ENCODE peak calls at places on chromosomes 1 and 21, in six cellular contexts. One of them, this sample, is unnamed. For H3K9me3, the result is how much of the 10 kb centered on the place peaks cover.

GRCh38 chr1:47449702-47450552 is 12.1 kb downstream of the FOXD2 start:
- DNase-seq in endothelial cell of umbilical vein: no peak
- DNase-seq in uterus: no peak
- DNase-seq in esophagus muscularis mucosa: no peak
- DNase-seq in esophagus squamous epithelium: no peak
- DNase-seq in upper lobe of left lung: peak
- DNase-seq in this sample: no peak

GRCh38 chr1:46613661-46614603 is 2.7 kb downstream of the MOB3C start:
- DNase-seq in endothelial cell of umbilical vein: peak
- DNase-seq in esophagus muscularis mucosa: peak
- DNase-seq in upper lobe of left lung: peak
- DNase-seq in uterus: peak
- DNase-seq in esophagus squamous epithelium: peak
- DNase-seq in this sample: peak

GRCh38 chr1:67264899-67265298 is 42.8 kb upstream of the IL12RB2 start:
- DNase-seq in upper lobe of left lung: no peak
- DNase-seq in esophagus squamous epithelium: no peak
- DNase-seq in esophagus muscularis mucosa: no peak
- DNase-seq in endothelial cell of umbilical vein: peak
- DNase-seq in uterus: no peak
- DNase-seq in this sample: no peak

GRCh38 chr21:16534408-16535099 is 804.8 kb downstream of the USP25 start:
- DNase-seq in esophagus squamous epithelium: no peak
- DNase-seq in endothelial cell of umbilical vein: peak
- DNase-seq in esophagus muscularis mucosa: peak
- DNase-seq in uterus: peak
- DNase-seq in upper lobe of left lung: no peak
- DNase-seq in this sample: peak

GRCh38 chr21:46634966-46635323 is 529 bp upstream of the PRMT2 start:
- DNase-seq in upper lobe of left lung: no peak
- DNase-seq in esophagus squamous epithelium: no peak
- DNase-seq in esophagus muscularis mucosa: peak
- DNase-seq in uterus: peak
- DNase-seq in endothelial cell of umbilical vein: peak
- DNase-seq in this sample: no peak

GRCh38 chr1:24641646-24642151 is 1.4 kb upstream of the SRRM1 start:
- DNase-seq in uterus: peak
- DNase-seq in esophagus squamous epithelium: no peak
- DNase-seq in upper lobe of left lung: peak
- DNase-seq in endothelial cell of umbilical vein: peak
- DNase-seq in esophagus muscularis mucosa: peak
- DNase-seq in this sample: peak

GRCh38 chr1:204503122-204503912 is 8.7 kb upstream of the PIK3C2B start:
- DNase-seq in endothelial cell of umbilical vein: peak
- DNase-seq in esophagus squamous epithelium: no peak
- DNase-seq in upper lobe of left lung: no peak
- DNase-seq in esophagus muscularis mucosa: no peak
- DNase-seq in uterus: no peak
- DNase-seq in this sample: no peak

GRCh38 chr1:157069596-157069995 is 24.1 kb upstream of the ARHGEF11 start:
- DNase-seq in uterus: no peak
- DNase-seq in esophagus muscularis mucosa: peak
- DNase-seq in upper lobe of left lung: no peak
- DNase-seq in endothelial cell of umbilical vein: no peak
- DNase-seq in esophagus squamous epithelium: no peak
- DNase-seq in this sample: no peak

GRCh38 chr1:18886003-18886335 is 16.4 kb downstream of the ALDH4A1 start:
- DNase-seq in upper lobe of left lung: no peak
- DNase-seq in esophagus muscularis mucosa: no peak
- DNase-seq in esophagus squamous epithelium: no peak
- DNase-seq in uterus: no peak
- DNase-seq in endothelial cell of umbilical vein: no peak
- DNase-seq in this sample: no peak

GRCh38 chr1:190226006-190226405 is 251.7 kb downstream of the BRINP3 start:
- DNase-seq in uterus: no peak
- DNase-seq in upper lobe of left lung: no peak
- DNase-seq in esophagus squamous epithelium: no peak
- DNase-seq in esophagus muscularis mucosa: no peak
- DNase-seq in endothelial cell of umbilical vein: no peak
- DNase-seq in this sample: no peak

GRCh38 chr1:115337633-115338456 is at the start of gene NGF:
- DNase-seq in uterus: peak
- DNase-seq in esophagus muscularis mucosa: no peak
- DNase-seq in upper lobe of left lung: peak
- DNase-seq in esophagus squamous epithelium: no peak
- DNase-seq in endothelial cell of umbilical vein: no peak
- DNase-seq in this sample: no peak

GRCh38 chr1:20720631-20721051 is 2.8 kb upstream of the KIF17 start:
- DNase-seq in esophagus squamous epithelium: no peak
- DNase-seq in endothelial cell of umbilical vein: no peak
- DNase-seq in esophagus muscularis mucosa: no peak
- DNase-seq in uterus: no peak
- DNase-seq in upper lobe of left lung: no peak
- DNase-seq in this sample: no peak

GRCh38 chr1:216914974-216915373 is 191.7 kb upstream of the ESRRG start:
- DNase-seq in endothelial cell of umbilical vein: no peak
- DNase-seq in uterus: no peak
- DNase-seq in esophagus squamous epithelium: no peak
- DNase-seq in upper lobe of left lung: no peak
- DNase-seq in esophagus muscularis mucosa: no peak
- DNase-seq in this sample: no peak

GRCh38 chr1:24139846-24140425 is 3.0 kb downstream of the IL22RA1 start:
- DNase-seq in endothelial cell of umbilical vein: no peak
- DNase-seq in uterus: no peak
- DNase-seq in esophagus muscularis mucosa: no peak
- DNase-seq in upper lobe of left lung: no peak
- DNase-seq in esophagus squamous epithelium: no peak
- DNase-seq in this sample: no peak

GRCh38 chr1:59061876-59062275 is 235.0 kb upstream of the FGGY start:
- DNase-seq in esophagus squamous epithelium: no peak
- DNase-seq in endothelial cell of umbilical vein: peak
- DNase-seq in upper lobe of left lung: no peak
- DNase-seq in esophagus muscularis mucosa: peak
- DNase-seq in uterus: peak
- DNase-seq in this sample: peak

GRCh38 chr1:24996983-24997893 is 67.2 kb upstream of the RUNX3 start:
- DNase-seq in upper lobe of left lung: no peak
- DNase-seq in esophagus squamous epithelium: no peak
- DNase-seq in uterus: no peak
- DNase-seq in esophagus muscularis mucosa: no peak
- DNase-seq in endothelial cell of umbilical vein: no peak
- DNase-seq in this sample: no peak

GRCh38 chr1:201649776-201650607 is 111.1 kb downstream of the NAV1 start:
- DNase-seq in endothelial cell of umbilical vein: peak
- DNase-seq in esophagus squamous epithelium: no peak
- DNase-seq in upper lobe of left lung: peak
- DNase-seq in uterus: peak
- DNase-seq in esophagus muscularis mucosa: peak
- DNase-seq in this sample: peak

GRCh38 chr1:71587961-71588360 is 507.1 kb upstream of the ZRANB2 start:
- DNase-seq in esophagus muscularis mucosa: no peak
- DNase-seq in uterus: no peak
- DNase-seq in endothelial cell of umbilical vein: peak
- DNase-seq in esophagus squamous epithelium: no peak
- DNase-seq in upper lobe of left lung: no peak
- DNase-seq in this sample: no peak

GRCh38 chr1:78102082-78102481 is 56.3 kb downstream of the GIPC2 start:
- DNase-seq in uterus: no peak
- DNase-seq in esophagus muscularis mucosa: no peak
- DNase-seq in upper lobe of left lung: no peak
- DNase-seq in endothelial cell of umbilical vein: peak
- DNase-seq in esophagus squamous epithelium: no peak
- DNase-seq in this sample: no peak

GRCh38 chr1:85125891-85126290 is 74.9 kb downstream of the SYDE2 start:
- DNase-seq in esophagus muscularis mucosa: no peak
- DNase-seq in uterus: no peak
- DNase-seq in esophagus squamous epithelium: no peak
- DNase-seq in endothelial cell of umbilical vein: no peak
- DNase-seq in upper lobe of left lung: no peak
- DNase-seq in this sample: no peak

GRCh38 chr1:155859234-155859829 is at the start of gene SYT11:
- DNase-seq in uterus: peak
- DNase-seq in esophagus muscularis mucosa: peak
- DNase-seq in upper lobe of left lung: peak
- DNase-seq in endothelial cell of umbilical vein: peak
- DNase-seq in esophagus squamous epithelium: peak
- DNase-seq in this sample: peak

GRCh38 chr1:201648911-201649775 is 110.2 kb downstream of the NAV1 start:
- DNase-seq in upper lobe of left lung: peak
- DNase-seq in uterus: peak
- DNase-seq in esophagus muscularis mucosa: no peak
- DNase-seq in endothelial cell of umbilical vein: peak
- DNase-seq in esophagus squamous epithelium: no peak
- DNase-seq in this sample: no peak

GRCh38 chr1:245687636-245688535 is 533.1 kb downstream of the KIF26B start:
- DNase-seq in endothelial cell of umbilical vein: no peak
- DNase-seq in upper lobe of left lung: peak
- DNase-seq in uterus: no peak
- DNase-seq in esophagus squamous epithelium: no peak
- DNase-seq in esophagus muscularis mucosa: no peak
- DNase-seq in this sample: no peak

GRCh38 chr1:85146972-85147359 is 53.9 kb downstream of the SYDE2 start:
- DNase-seq in uterus: no peak
- DNase-seq in upper lobe of left lung: no peak
- DNase-seq in endothelial cell of umbilical vein: no peak
- DNase-seq in esophagus muscularis mucosa: no peak
- DNase-seq in esophagus squamous epithelium: no peak
- DNase-seq in this sample: no peak

GRCh38 chr1:53682369-53682685 is 56.6 kb downstream of the GLIS1 start:
- DNase-seq in upper lobe of left lung: no peak
- DNase-seq in esophagus muscularis mucosa: no peak
- DNase-seq in esophagus squamous epithelium: no peak
- DNase-seq in endothelial cell of umbilical vein: no peak
- DNase-seq in uterus: no peak
- DNase-seq in this sample: no peak

GRCh38 chr1:6096243-6097116 is 50.8 kb downstream of the KCNAB2 start:
- DNase-seq in esophagus muscularis mucosa: no peak
- DNase-seq in upper lobe of left lung: peak
- DNase-seq in esophagus squamous epithelium: no peak
- DNase-seq in uterus: no peak
- DNase-seq in endothelial cell of umbilical vein: no peak
- DNase-seq in this sample: no peak

GRCh38 chr1:88375977-88376376 is 308.1 kb upstream of the PKN2 start:
- DNase-seq in endothelial cell of umbilical vein: no peak
- DNase-seq in uterus: no peak
- DNase-seq in upper lobe of left lung: no peak
- DNase-seq in esophagus muscularis mucosa: no peak
- DNase-seq in esophagus squamous epithelium: no peak
- DNase-seq in this sample: no peak

GRCh38 chr1:9825101-9826074 is 1.6 kb upstream of the CLSTN1 start:
- DNase-seq in upper lobe of left lung: no peak
- DNase-seq in esophagus muscularis mucosa: no peak
- DNase-seq in endothelial cell of umbilical vein: peak
- DNase-seq in uterus: peak
- DNase-seq in esophagus squamous epithelium: no peak
- DNase-seq in this sample: peak

GRCh38 chr1:92599184-92599583 is 112.5 kb upstream of the GFI1 start:
- DNase-seq in uterus: no peak
- DNase-seq in endothelial cell of umbilical vein: peak
- DNase-seq in upper lobe of left lung: no peak
- DNase-seq in esophagus squamous epithelium: no peak
- DNase-seq in esophagus muscularis mucosa: no peak
- DNase-seq in this sample: no peak

GRCh38 chr1:63867429-63868176 is 93.8 kb downstream of the ROR1 start:
- DNase-seq in esophagus muscularis mucosa: no peak
- DNase-seq in uterus: peak
- DNase-seq in endothelial cell of umbilical vein: no peak
- DNase-seq in esophagus squamous epithelium: no peak
- DNase-seq in upper lobe of left lung: no peak
- DNase-seq in this sample: no peak

GRCh38 chr1:180230791-180231505 is 884 bp downstream of the LHX4 start:
- DNase-seq in esophagus squamous epithelium: no peak
- DNase-seq in upper lobe of left lung: peak
- DNase-seq in esophagus muscularis mucosa: no peak
- DNase-seq in uterus: no peak
- DNase-seq in endothelial cell of umbilical vein: peak
- DNase-seq in this sample: no peak

GRCh38 chr1:3368711-3369436 is 85.6 kb upstream of the ARHGEF16 start:
- DNase-seq in upper lobe of left lung: no peak
- DNase-seq in endothelial cell of umbilical vein: no peak
- DNase-seq in uterus: no peak
- DNase-seq in esophagus squamous epithelium: no peak
- DNase-seq in esophagus muscularis mucosa: no peak
- DNase-seq in this sample: no peak

GRCh38 chr1:31272369-31272768 is 24.2 kb downstream of the SNRNP40 start:
- DNase-seq in endothelial cell of umbilical vein: peak
- DNase-seq in uterus: no peak
- DNase-seq in esophagus muscularis mucosa: no peak
- DNase-seq in upper lobe of left lung: no peak
- DNase-seq in esophagus squamous epithelium: no peak
- DNase-seq in this sample: no peak

GRCh38 chr1:44660176-44660575 is 14.1 kb downstream of the TMEM53 start:
- DNase-seq in esophagus muscularis mucosa: no peak
- DNase-seq in esophagus squamous epithelium: no peak
- DNase-seq in uterus: no peak
- DNase-seq in upper lobe of left lung: peak
- DNase-seq in endothelial cell of umbilical vein: no peak
- DNase-seq in this sample: peak
- H3K4me3 ChIP-seq in esophagus muscularis mucosa: no peak
- H3K4me3 ChIP-seq in esophagus squamous epithelium: no peak
- H3K4me3 ChIP-seq in uterus: no peak
- H3K4me3 ChIP-seq in upper lobe of left lung: no peak
- H3K4me3 ChIP-seq in endothelial cell of umbilical vein: no peak
- H3K4me3 ChIP-seq in this sample: no peak

GRCh38 chr1:161225534-161226319 is at the start of gene TOMM40L:
- DNase-seq in endothelial cell of umbilical vein: peak
- DNase-seq in esophagus muscularis mucosa: peak
- DNase-seq in upper lobe of left lung: no peak
- DNase-seq in uterus: peak
- DNase-seq in esophagus squamous epithelium: peak
- DNase-seq in this sample: peak
- TF ChIP-seq POLR2A in endothelial cell of umbilical vein: peak
- TF ChIP-seq POLR2A in esophagus muscularis mucosa: no peak
- TF ChIP-seq POLR2A in upper lobe of left lung: no peak
- TF ChIP-seq POLR2A in uterus: no peak
- TF ChIP-seq POLR2A in esophagus squamous epithelium: no peak
- TF ChIP-seq POLR2A in this sample: no peak

DNA sequence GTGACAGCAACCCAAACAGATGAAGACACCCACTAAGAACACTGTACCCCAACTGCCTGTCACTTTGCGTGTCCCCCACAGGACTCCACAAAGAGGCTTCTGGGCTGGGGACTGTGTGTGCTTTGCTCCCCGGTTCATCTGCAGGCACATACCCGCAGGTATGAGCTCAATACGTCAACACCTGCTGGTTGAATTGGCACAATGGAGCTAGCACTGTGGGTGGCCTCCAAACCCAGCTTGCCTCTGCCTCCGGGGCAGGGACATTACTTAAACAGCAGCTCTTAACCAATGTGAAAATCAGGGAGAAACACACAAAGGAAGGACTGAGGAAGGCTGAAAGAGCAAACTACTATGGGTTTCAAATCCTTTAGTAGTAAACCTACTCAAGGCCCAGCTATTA is 140.2 kb upstream of the TIAM1 start:
- DNase-seq in esophagus muscularis mucosa: no peak
- DNase-seq in endothelial cell of umbilical vein: no peak
- DNase-seq in esophagus squamous epithelium: no peak
- DNase-seq in uterus: no peak
- DNase-seq in upper lobe of left lung: no peak
- DNase-seq in this sample: no peak
- H3K9me3 ChIP-seq in esophagus muscularis mucosa: under half
- H3K9me3 ChIP-seq in endothelial cell of umbilical vein: under half
- H3K9me3 ChIP-seq in esophagus squamous epithelium: under half
- H3K9me3 ChIP-seq in uterus: under half
- H3K9me3 ChIP-seq in upper lobe of left lung: under half
- H3K9me3 ChIP-seq in this sample: under half

GRCh38 chr1:200033511-200034261 is 6.2 kb downstream of the NR5A2 start:
- DNase-seq in uterus: no peak
- DNase-seq in upper lobe of left lung: no peak
- DNase-seq in esophagus squamous epithelium: no peak
- DNase-seq in endothelial cell of umbilical vein: no peak
- DNase-seq in esophagus muscularis mucosa: no peak
- DNase-seq in this sample: no peak
- H3K4me3 ChIP-seq in uterus: no peak
- H3K4me3 ChIP-seq in upper lobe of left lung: no peak
- H3K4me3 ChIP-seq in esophagus squamous epithelium: no peak
- H3K4me3 ChIP-seq in endothelial cell of umbilical vein: no peak
- H3K4me3 ChIP-seq in esophagus muscularis mucosa: no peak
- H3K4me3 ChIP-seq in this sample: no peak